ENCODE peak calls at places on chromosomes 13 and 19, in nine cellular contexts. E is RWPE1, A is C1 segment of cervical spinal cord, K is T1000, J is posterior cingulate gyrus, Q is GM20000, R is fibroblast of gingiva, H is DMS153, C is MCF 10A. B is an unnamed sample.

GRCh38 chr19:48511800-48512503 is at the start of gene LMTK3:
- DNase-seq in Q (peak), H (no peak), J (peak), K (peak), E (peak), R (no peak), A (peak), C (no peak), B (no peak)

GRCh38 chr19:50780753-50781480 is 9.3 kb upstream of the ACP4 start:
- DNase-seq in Q (no peak), E (no peak), R (no peak), H (no peak), J (no peak), C (no peak), K (no peak), A (no peak), B (no peak)

GRCh38 chr13:20473139-20473538 is 52.5 kb downstream of the CRYL1 start:
- DNase-seq in K (no peak), R (no peak), A (no peak), Q (no peak), H (no peak), J (no peak), E (no peak), C (no peak), B (no peak)

GRCh38 chr13:30364133-30364532 is 56.8 kb upstream of the KATNAL1 start:
- DNase-seq in R (no peak), C (no peak), A (no peak), E (no peak), J (no peak), K (no peak), H (no peak), Q (no peak), B (no peak)

GRCh38 chr19:41352609-41353465 is 885 bp downstream of the TGFB1 start:
- DNase-seq in C (peak), J (no peak), K (peak), Q (peak), H (no peak), E (peak), R (peak), A (peak), B (no peak)

GRCh38 chr13:82248713-82249112 is 1633.6 kb downstream of the SLITRK1 start:
- DNase-seq in E (no peak), Q (no peak), H (no peak), A (no peak), C (no peak), J (no peak), K (no peak), R (no peak), B (no peak)

GRCh38 chr19:16002985-16003384 is 54.2 kb downstream of the OR10H4 start:
- DNase-seq in C (no peak), A (no peak), Q (no peak), E (no peak), H (no peak), R (no peak), K (no peak), J (no peak), B (no peak)

GRCh38 chr19:42074513-42075363 is 1.2 kb upstream of the ZNF574 start:
- DNase-seq in K (no peak), E (peak), C (no peak), R (no peak), A (no peak), Q (peak), J (no peak), H (no peak), B (no peak)

GRCh38 chr19:51059715-51060114 is 5.2 kb downstream of the KLK13 start:
- DNase-seq in K (no peak), E (no peak), H (no peak), R (no peak), A (no peak), Q (no peak), C (no peak), J (no peak), B (no peak)

GRCh38 chr19:49567722-49568454 is 12.5 kb downstream of the NOSIP start:
- DNase-seq in H (no peak), E (no peak), K (no peak), R (peak), C (no peak), Q (no peak), J (no peak), A (no peak), B (no peak)

GRCh38 chr13:43815204-43815603 is 28.4 kb upstream of the ENOX1 start:
- DNase-seq in C (no peak), J (no peak), K (no peak), Q (no peak), A (no peak), H (no peak), E (peak), R (no peak), B (no peak)

GRCh38 chr13:31016342-31017325 is 84.2 kb downstream of the TEX26 start:
- DNase-seq in R (no peak), A (no peak), J (no peak), E (no peak), C (no peak), K (no peak), H (no peak), Q (no peak), B (no peak)

B was measured in keratinocyte.